ENCODE peak calls at places on chromosomes 4 and X, in eight cellular contexts. O is fibroblast of gingiva; J is hepatocyte; A is activated CD8-positive, alpha-beta T cell treated with anti-CD3 and anti-CD28 coated beads, Interleukin-2, amount 10 ng/mL, durations not matched to agents 7 days and 5 days; I is tibial nerve; M is endothelial cell; U is AML-193; K is epithelial cell of esophagus. V is an unnamed sample.

GRCh38 chr4:153486281-153487151 is 20.4 kb downstream of the TMEM131L start:
- DNase-seq in O (peak), A (no peak), I (no peak), K (peak), M (no peak), U (no peak), J (peak), V (peak)

GRCh38 chrX:22395372-22395771 is 122.7 kb downstream of the CBLL2 start:
- DNase-seq in M (no peak), K (peak), O (no peak), U (no peak), I (no peak), J (no peak), A (no peak), V (no peak)

GRCh38 chrX:110120025-110120424 is 117.1 kb downstream of the TMEM164 start:
- DNase-seq in K (no peak), M (no peak), U (no peak), O (peak), J (no peak), A (no peak), I (no peak), V (no peak)

GRCh38 chrX:115030635-115031034 is 13.2 kb upstream of the IL13RA2 start:
- DNase-seq in M (no peak), I (no peak), O (no peak), J (peak), K (peak), A (no peak), U (no peak), V (no peak)

GRCh38 chr4:105240037-105240436 is 93.4 kb downstream of the TET2 start:
- DNase-seq in M (no peak), J (no peak), O (no peak), U (no peak), K (no peak), I (no peak), A (no peak), V (no peak)

GRCh38 chrX:43661521-43662240 is 5.6 kb downstream of the MAOA start:
- DNase-seq in O (peak), U (no peak), I (no peak), K (peak), J (no peak), M (no peak), A (no peak), V (no peak)

GRCh38 chr4:42150653-42151567 is 1.5 kb downstream of the BEND4 start:
- DNase-seq in O (no peak), U (no peak), A (peak), I (no peak), K (no peak), M (peak), J (peak), V (no peak)

GRCh38 chr4:40180356-40180755 is 16.5 kb upstream of the RHOH start:
- DNase-seq in I (no peak), O (peak), K (peak), M (no peak), J (no peak), A (no peak), U (peak), V (no peak)

GRCh38 chrX:123964155-123964554 is 2.6 kb downstream of the STAG2 start:
- DNase-seq in K (peak), M (no peak), O (peak), U (peak), A (no peak), J (no peak), I (no peak), V (no peak)

GRCh38 chrX:1448793-1449580 is 3.7 kb downstream of the ASMTL start:
- DNase-seq in A (peak), O (no peak), I (no peak), M (no peak), U (no peak), K (no peak), J (no peak), V (no peak)

GRCh38 chr4:39304651-39305050 is 61.5 kb downstream of the RFC1 start:
- DNase-seq in I (no peak), M (no peak), U (no peak), J (no peak), O (no peak), A (no peak), K (no peak), V (no peak)

GRCh38 chr4:121788896-121789295 is 12.2 kb upstream of the EXOSC9 start:
- DNase-seq in O (no peak), A (no peak), M (no peak), I (no peak), U (no peak), J (no peak), K (no peak), V (no peak)

GRCh38 chr4:67940505-67940904 is 22.8 kb downstream of the TMPRSS11A start:
- DNase-seq in M (no peak), K (peak), U (no peak), I (no peak), J (no peak), A (no peak), O (no peak), V (no peak)

GRCh38 chrX:154317391-154318000 is 21.9 kb downstream of the TKTL1 start:
- DNase-seq in O (peak), M (peak), J (peak), U (no peak), A (no peak), I (no peak), K (peak), V (no peak)

GRCh38 chr4:182246401-182247205 is 3.4 kb downstream of the TENM3 start:
- DNase-seq in O (no peak), M (no peak), J (peak), A (no peak), K (peak), I (no peak), U (no peak), V (no peak)

GRCh38 chrX:13415551-13415950 is 95.7 kb upstream of the ATXN3L start:
- DNase-seq in J (no peak), U (no peak), A (no peak), M (no peak), K (no peak), I (no peak), O (no peak), V (no peak)

GRCh38 chr4:44342800-44343199 is 105.8 kb downstream of the KCTD8 start:
- DNase-seq in J (no peak), M (no peak), U (no peak), A (no peak), I (no peak), O (no peak), K (no peak), V (no peak)

GRCh38 chr4:7985891-7986441 is 46.3 kb upstream of the AFAP1 start:
- DNase-seq in O (peak), J (no peak), M (peak), K (no peak), I (no peak), A (no peak), U (no peak), V (no peak)

GRCh38 chrX:139112432-139112831 is 400.9 kb upstream of the FGF13 start:
- DNase-seq in J (peak), O (peak), M (no peak), I (no peak), K (peak), U (no peak), A (no peak), V (no peak)

GRCh38 chr4:8347660-8348059 is 78.1 kb downstream of the HTRA3 start:
- DNase-seq in A (no peak), J (no peak), I (no peak), O (no peak), K (no peak), M (no peak), U (no peak), V (no peak)

GRCh38 chr4:85151786-85152185 is 185.3 kb upstream of the WDFY3 start:
- DNase-seq in U (no peak), J (no peak), I (no peak), M (no peak), O (no peak), A (no peak), K (no peak), V (no peak)

GRCh38 chr4:81555489-81555888 is 83.8 kb upstream of the RASGEF1B start:
- DNase-seq in U (no peak), I (no peak), K (no peak), O (no peak), A (no peak), M (no peak), J (no peak), V (no peak)

GRCh38 chrX:1434871-1435240 is 17.9 kb downstream of the ASMTL start:
- DNase-seq in O (no peak), A (no peak), M (no peak), I (no peak), J (no peak), U (no peak), K (no peak), V (no peak)

GRCh38 chrX:75278991-75279390 is 5.1 kb downstream of the UPRT start:
- DNase-seq in K (no peak), U (peak), M (no peak), I (no peak), A (no peak), J (no peak), O (no peak), V (no peak)

GRCh38 chrX:57905141-57905540 is 5.1 kb downstream of the ZXDA start:
- DNase-seq in U (no peak), A (no peak), I (no peak), K (no peak), M (no peak), O (no peak), J (no peak), V (no peak)

GRCh38 chr4:122221322-122221721 is 69.2 kb downstream of the BLTP1 start:
- DNase-seq in K (no peak), A (no peak), O (no peak), J (no peak), M (no peak), I (no peak), U (no peak), V (no peak)

GRCh38 chr4:71941001-71941400 is 90.8 kb upstream of the NPFFR2 start:
- DNase-seq in J (peak), M (peak), I (no peak), A (no peak), U (peak), O (no peak), K (peak), V (no peak)

GRCh38 chr4:123505457-123506310 is 109.1 kb downstream of the SPRY1 start:
- DNase-seq in I (no peak), J (peak), A (peak), M (peak), U (peak), K (peak), O (peak), V (no peak)

GRCh38 chr4:184170996-184171395 is 46.7 kb downstream of the ENPP6 start:
- DNase-seq in A (no peak), I (no peak), M (no peak), J (no peak), U (no peak), K (peak), O (no peak), V (no peak)

GRCh38 chr4:153115322-153116100 is 88.7 kb upstream of the TRIM2 start:
- DNase-seq in M (no peak), U (peak), K (peak), A (peak), O (peak), J (peak), I (no peak), V (no peak)

GRCh38 chr4:128517739-128518510 is 230.3 kb upstream of the PGRMC2 start:
- DNase-seq in K (peak), O (peak), A (no peak), M (no peak), I (peak), J (peak), U (no peak), V (peak)

GRCh38 chr4:118154643-118155042 is 120.4 kb downstream of the NDST3 start:
- DNase-seq in O (peak), M (no peak), J (no peak), K (peak), A (no peak), U (no peak), I (no peak), V (no peak)

GRCh38 chrX:40153335-40154221 is 55.8 kb upstream of the BCOR start:
- DNase-seq in J (peak), M (peak), A (peak), K (no peak), U (peak), I (no peak), O (peak), V (peak)

GRCh38 chr4:7932333-7932732 is 7.3 kb downstream of the AFAP1 start:
- DNase-seq in A (no peak), J (no peak), M (no peak), K (no peak), I (no peak), O (no peak), U (no peak), V (no peak)

GRCh38 chrX:69307736-69308135 is 142.5 kb upstream of the PJA1 start:
- DNase-seq in M (no peak), K (no peak), A (no peak), O (no peak), U (no peak), J (no peak), I (no peak), V (no peak)

GRCh38 chr4:136103616-136104015 is 1428.7 kb downstream of the PCDH18 start:
- DNase-seq in J (no peak), O (no peak), I (no peak), A (no peak), K (no peak), U (no peak), M (no peak), V (no peak)